ENCODE peak calls at places on chromosomes 5 and 9, in five cellular contexts. One of them, this sample, is unnamed.

GRCh38 chr5:40428129-40428528 is 251.6 kb upstream of the PTGER4 start:
- DNase-seq in HCT116: no peak
- DNase-seq in K562: no peak
- DNase-seq in H1: no peak
- DNase-seq in HepG2: no peak
- DNase-seq in this sample: no peak

GRCh38 chr5:71899865-71900342 is 180.8 kb downstream of the CARTPT start:
- DNase-seq in K562: no peak
- DNase-seq in HCT116: no peak
- DNase-seq in H1: no peak
- DNase-seq in HepG2: no peak
- DNase-seq in this sample: no peak

GRCh38 chr5:37248970-37249819 is at the start of gene CPLANE1:
- DNase-seq in K562: no peak
- DNase-seq in H1: peak
- DNase-seq in HCT116: no peak
- DNase-seq in HepG2: peak
- DNase-seq in this sample: peak

GRCh38 chr9:83584995-83585394 is 37.9 kb upstream of the IDNK start:
- DNase-seq in K562: no peak
- DNase-seq in HepG2: no peak
- DNase-seq in H1: no peak
- DNase-seq in HCT116: no peak
- DNase-seq in this sample: no peak

GRCh38 chr9:34633851-34634550 is 3.6 kb downstream of the SIGMAR1 start:
- DNase-seq in K562: peak
- DNase-seq in HepG2: peak
- DNase-seq in H1: no peak
- DNase-seq in HCT116: no peak
- DNase-seq in this sample: no peak

GRCh38 chr5:57298985-57299491 is 125.2 kb downstream of the GPBP1 start:
- DNase-seq in K562: peak
- DNase-seq in H1: no peak
- DNase-seq in HepG2: peak
- DNase-seq in HCT116: peak
- DNase-seq in this sample: peak

GRCh38 chr9:17776735-17777134 is 197.9 kb downstream of the SH3GL2 start:
- DNase-seq in HCT116: no peak
- DNase-seq in K562: no peak
- DNase-seq in H1: no peak
- DNase-seq in HepG2: no peak
- DNase-seq in this sample: no peak

GRCh38 chr5:131541071-131541470 is 94.0 kb downstream of the RAPGEF6 start:
- DNase-seq in HCT116: no peak
- DNase-seq in H1: no peak
- DNase-seq in HepG2: no peak
- DNase-seq in K562: no peak
- DNase-seq in this sample: no peak

GRCh38 chr5:55438931-55439477 is 95.8 kb downstream of the PLPP1 start:
- DNase-seq in HCT116: no peak
- DNase-seq in HepG2: peak
- DNase-seq in K562: no peak
- DNase-seq in H1: peak
- DNase-seq in this sample: no peak

GRCh38 chr5:124655211-124655880 is 91.1 kb downstream of the ZNF608 start:
- DNase-seq in HepG2: no peak
- DNase-seq in K562: no peak
- DNase-seq in H1: no peak
- DNase-seq in HCT116: no peak
- DNase-seq in this sample: no peak

GRCh38 chr9:108650826-108651225 is 205.0 kb downstream of the ACTL7B start:
- DNase-seq in H1: no peak
- DNase-seq in HCT116: no peak
- DNase-seq in K562: no peak
- DNase-seq in HepG2: no peak
- DNase-seq in this sample: no peak

GRCh38 chr9:94985649-94986048 is 259.1 kb downstream of the AOPEP start:
- DNase-seq in HepG2: no peak
- DNase-seq in K562: peak
- DNase-seq in H1: no peak
- DNase-seq in HCT116: no peak
- DNase-seq in this sample: no peak

GRCh38 chr9:93267091-93267541 is 83.2 kb downstream of the WNK2 start:
- DNase-seq in HCT116: no peak
- DNase-seq in H1: no peak
- DNase-seq in HepG2: no peak
- DNase-seq in K562: no peak
- DNase-seq in this sample: no peak

GRCh38 chr5:182126-182525 is 9.2 kb upstream of the LRRC14B start:
- DNase-seq in H1: no peak
- DNase-seq in HCT116: no peak
- DNase-seq in K562: no peak
- DNase-seq in HepG2: no peak
- DNase-seq in this sample: no peak

GRCh38 chr5:111859031-111859430 is 102.0 kb upstream of the NREP start:
- DNase-seq in K562: no peak
- DNase-seq in HCT116: no peak
- DNase-seq in H1: no peak
- DNase-seq in HepG2: no peak
- DNase-seq in this sample: no peak

GRCh38 chr9:6907772-6908381 is 150.1 kb downstream of the KDM4C start:
- DNase-seq in HepG2: peak
- DNase-seq in HCT116: peak
- DNase-seq in K562: peak
- DNase-seq in H1: no peak
- DNase-seq in this sample: no peak

GRCh38 chr9:126471084-126471611 is 142.6 kb upstream of the LMX1B start:
- DNase-seq in H1: no peak
- DNase-seq in K562: no peak
- DNase-seq in HCT116: no peak
- DNase-seq in HepG2: no peak
- DNase-seq in this sample: peak

GRCh38 chr9:114031948-114032688 is 46.0 kb downstream of the AMBP start:
- DNase-seq in H1: no peak
- DNase-seq in HepG2: no peak
- DNase-seq in HCT116: no peak
- DNase-seq in K562: no peak
- DNase-seq in this sample: no peak

GRCh38 chr9:69140123-69140741 is 33.8 kb upstream of the TJP2 start:
- DNase-seq in HepG2: no peak
- DNase-seq in H1: no peak
- DNase-seq in K562: no peak
- DNase-seq in HCT116: no peak
- DNase-seq in this sample: no peak

GRCh38 chr5:122751293-122751753 is 23.6 kb upstream of the SNX2 start:
- DNase-seq in H1: no peak
- DNase-seq in HepG2: no peak
- DNase-seq in HCT116: no peak
- DNase-seq in K562: no peak
- DNase-seq in this sample: no peak

GRCh38 chr9:130347036-130347435 is 81.5 kb downstream of the HMCN2 start:
- DNase-seq in K562: no peak
- DNase-seq in H1: no peak
- DNase-seq in HepG2: no peak
- DNase-seq in HCT116: no peak
- DNase-seq in this sample: no peak
- TF ChIP-seq SRF in K562: no peak
- TF ChIP-seq SRF in H1: no peak
- TF ChIP-seq SRF in HepG2: no peak
- TF ChIP-seq SRF in HCT116: no peak
- TF ChIP-seq SRF in this sample: no peak

DNA sequence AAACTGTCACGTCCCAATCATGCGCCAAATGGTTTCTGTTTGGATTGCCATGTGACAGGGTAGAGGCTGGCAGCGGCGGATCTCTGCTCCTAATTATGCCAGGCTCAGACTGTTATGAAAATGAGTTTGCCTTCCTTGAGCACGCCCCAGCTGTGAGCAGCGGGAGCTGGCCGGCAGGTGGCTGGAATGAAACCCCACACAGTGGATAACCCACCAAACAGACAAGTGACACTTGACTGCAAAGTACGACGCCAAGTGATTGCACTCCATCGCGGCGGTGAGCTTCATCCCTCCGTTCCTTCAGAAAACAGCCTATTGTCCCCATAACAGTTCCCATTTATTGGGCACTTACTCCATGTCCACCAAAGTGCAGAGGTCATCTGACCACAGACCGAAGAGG is 75.4 kb downstream of the CFAP77 start:
- DNase-seq in H1: no peak
- DNase-seq in HepG2: no peak
- DNase-seq in HCT116: no peak
- DNase-seq in K562: no peak
- DNase-seq in this sample: no peak
- TF ChIP-seq SRF in H1: no peak
- TF ChIP-seq SRF in HepG2: no peak
- TF ChIP-seq SRF in HCT116: no peak
- TF ChIP-seq SRF in K562: no peak
- TF ChIP-seq SRF in this sample: no peak

GRCh38 chr5:107505763-107506534 is 164.8 kb downstream of the EFNA5 start:
- DNase-seq in K562: no peak
- DNase-seq in HCT116: no peak
- DNase-seq in H1: no peak
- DNase-seq in HepG2: no peak
- DNase-seq in this sample: no peak

GRCh38 chr5:107501965-107502691 is 168.6 kb downstream of the EFNA5 start:
- DNase-seq in H1: no peak
- DNase-seq in K562: no peak
- DNase-seq in HCT116: no peak
- DNase-seq in HepG2: no peak
- DNase-seq in this sample: no peak

GRCh38 chr5:107500840-107501239 is 169.9 kb downstream of the EFNA5 start:
- DNase-seq in HepG2: no peak
- DNase-seq in K562: no peak
- DNase-seq in H1: no peak
- DNase-seq in HCT116: no peak
- DNase-seq in this sample: no peak

GRCh38 chr5:107504424-107504823 is 166.3 kb downstream of the EFNA5 start:
- DNase-seq in HepG2: no peak
- DNase-seq in K562: no peak
- DNase-seq in HCT116: no peak
- DNase-seq in H1: no peak
- DNase-seq in this sample: no peak

GRCh38 chr5:107502711-107503110 is 168.0 kb downstream of the EFNA5 start:
- DNase-seq in H1: no peak
- DNase-seq in HepG2: no peak
- DNase-seq in HCT116: no peak
- DNase-seq in K562: no peak
- DNase-seq in this sample: no peak
- TF ChIP-seq SRF in H1: no peak
- TF ChIP-seq SRF in HepG2: no peak
- TF ChIP-seq SRF in HCT116: no peak
- TF ChIP-seq SRF in K562: no peak
- TF ChIP-seq SRF in this sample: no peak

DNA sequence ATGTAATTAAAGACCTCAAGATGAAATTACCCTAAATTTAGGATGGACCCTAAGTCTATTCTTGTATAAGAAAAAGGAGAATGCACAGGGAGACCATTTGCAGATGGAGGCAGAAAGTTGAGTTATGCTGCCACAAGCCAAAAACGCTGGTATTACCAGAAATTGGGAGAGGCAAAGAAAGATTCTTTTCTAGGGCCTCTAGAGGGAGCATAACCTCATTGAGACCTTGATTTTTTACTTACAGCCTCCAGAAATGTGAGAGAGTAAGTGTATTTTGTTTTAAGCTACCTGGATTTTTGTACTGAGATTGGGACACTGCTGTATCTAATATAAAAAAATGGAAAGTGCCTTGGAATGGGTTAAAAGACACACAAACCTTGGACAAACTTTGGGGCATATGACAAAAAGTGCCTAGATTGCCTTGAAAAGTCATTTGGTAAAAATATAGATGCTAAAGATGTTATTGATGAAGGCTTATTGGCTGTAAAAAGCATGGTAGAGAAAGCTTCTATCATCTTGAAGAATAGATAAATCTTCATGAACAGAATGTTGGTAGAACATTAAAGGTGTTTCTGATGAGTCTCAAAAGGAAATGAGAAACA is 174.7 kb upstream of the PRDM9 start:
- DNase-seq in HepG2: peak
- DNase-seq in HCT116: no peak
- DNase-seq in K562: no peak
- DNase-seq in H1: no peak
- DNase-seq in this sample: no peak
- TF ChIP-seq SRF in HepG2: no peak
- TF ChIP-seq SRF in HCT116: no peak
- TF ChIP-seq SRF in K562: no peak
- TF ChIP-seq SRF in H1: no peak
- TF ChIP-seq SRF in this sample: no peak